ENCODE peak calls at places on chromosomes 16 and 17, in seven cellular contexts. G is gastrocnemius medialis, B is adrenal gland, S is esophagus muscularis mucosa, F is body of pancreas, D is A549, U is osteoblast. P is an unnamed sample.

GRCh38 chr16:75044800-75045361 is 46.1 kb downstream of the ZNRF1 start:
- DNase-seq in G (peak), B (peak), S (no peak), F (no peak), D (no peak), U (no peak), P (no peak)

GRCh38 chr17:60525624-60526514 is at the start of gene APPBP2:
- DNase-seq in G (peak), B (peak), S (peak), F (peak), D (peak), U (peak), P (peak)

GRCh38 chr17:66527335-66527734 is 224.9 kb downstream of the PRKCA start:
- DNase-seq in G (no peak), B (no peak), S (no peak), F (no peak), D (no peak), U (no peak), P (peak)

GRCh38 chr16:22229881-22230280 is 23.8 kb downstream of the EEF2K start:
- DNase-seq in G (no peak), B (no peak), S (no peak), F (no peak), D (no peak), U (no peak), P (no peak)

GRCh38 chr17:58370309-58370708 is 18.3 kb upstream of the SUPT4H1 start:
- DNase-seq in G (no peak), B (no peak), S (no peak), F (no peak), D (no peak), U (peak), P (no peak)

GRCh38 chr17:4008082-4008435 is 43.8 kb upstream of the ATP2A3 start:
- DNase-seq in G (no peak), B (no peak), S (no peak), F (no peak), D (no peak), U (peak), P (no peak)

GRCh38 chr16:85084841-85085535 is 27.3 kb downstream of the CIBAR2 start:
- DNase-seq in G (no peak), B (no peak), S (no peak), F (no peak), D (no peak), U (peak), P (no peak)

GRCh38 chr17:350706-351435 is 1.7 kb downstream of the RPH3AL start:
- DNase-seq in G (peak), B (peak), S (peak), F (peak), D (peak), U (peak), P (no peak)

GRCh38 chr17:39538875-39539274 is 68.8 kb downstream of the NEUROD2 start:
- DNase-seq in G (no peak), B (no peak), S (no peak), F (no peak), D (no peak), U (peak), P (no peak)

GRCh38 chr16:4768549-4769305 is 1.8 kb upstream of the ZNF500 start:
- DNase-seq in G (peak), B (peak), S (peak), F (peak), D (peak), U (peak), P (peak)

GRCh38 chr16:4402439-4403132 is 13.8 kb downstream of the CORO7 start:
- DNase-seq in G (peak), B (peak), S (no peak), F (peak), D (peak), U (peak), P (peak)

GRCh38 chr17:41532947-41533570 is 5.0 kb upstream of the KRT19 start:
- DNase-seq in G (no peak), B (no peak), S (no peak), F (no peak), D (no peak), U (no peak), P (no peak)

GRCh38 chr16:68086336-68086821 is 1.2 kb downstream of the NFATC3 start:
- DNase-seq in G (no peak), B (no peak), S (no peak), F (no peak), D (peak), U (peak), P (peak)

GRCh38 chr17:36932383-36933173 is 4.7 kb upstream of the LHX1 start:
- DNase-seq in G (no peak), B (no peak), S (no peak), F (no peak), D (no peak), U (peak), P (no peak)

GRCh38 chr17:42775534-42776098 is 2.4 kb downstream of the VPS25 start:
- DNase-seq in G (no peak), B (no peak), S (no peak), F (no peak), D (no peak), U (peak), P (no peak)

GRCh38 chr17:82121246-82121645 is 23.2 kb upstream of the FASN start:
- DNase-seq in G (no peak), B (no peak), S (no peak), F (no peak), D (no peak), U (no peak), P (no peak)

GRCh38 chr17:32185875-32186274 is 43.6 kb downstream of the RHOT1 start:
- DNase-seq in G (no peak), B (no peak), S (no peak), F (no peak), D (no peak), U (no peak), P (no peak)

GRCh38 chr17:3447625-3448024 is 14.0 kb upstream of the OR1E2 start:
- DNase-seq in G (no peak), B (no peak), S (no peak), F (no peak), D (no peak), U (no peak), P (peak)

GRCh38 chr17:81959362-81960129 is 1.4 kb downstream of the NOTUM start:
- DNase-seq in G (no peak), B (peak), S (no peak), F (peak), D (peak), U (peak), P (no peak)

GRCh38 chr16:3949287-3949686 is 68.8 kb upstream of the CREBBP start:
- DNase-seq in G (no peak), B (no peak), S (no peak), F (no peak), D (no peak), U (peak), P (peak)

GRCh38 chr16:18836702-18837101 is 35.4 kb upstream of the ARL6IP1 start:
- DNase-seq in G (no peak), B (no peak), S (no peak), F (no peak), D (no peak), U (no peak), P (no peak)

GRCh38 chr17:19003966-19004600 is 481 bp downstream of the FAM83G start:
- DNase-seq in G (no peak), B (peak), S (no peak), F (peak), D (peak), U (peak), P (no peak)

GRCh38 chr17:81166033-81166472 is at the start of gene AATK:
- DNase-seq in G (no peak), B (no peak), S (no peak), F (no peak), D (no peak), U (no peak), P (no peak)

GRCh38 chr17:17542906-17543635 is 46.9 kb upstream of the RASD1 start:
- DNase-seq in G (no peak), B (no peak), S (no peak), F (peak), D (no peak), U (no peak), P (no peak)

GRCh38 chr17:17546399-17547185 is 44.9 kb downstream of the PEMT start:
- DNase-seq in G (no peak), B (no peak), S (no peak), F (no peak), D (no peak), U (no peak), P (no peak)

GRCh38 chr17:17547210-17547764 is 44.2 kb downstream of the PEMT start:
- DNase-seq in G (no peak), B (no peak), S (no peak), F (no peak), D (no peak), U (no peak), P (no peak)

GRCh38 chr17:17545984-17546383 is 45.5 kb downstream of the PEMT start:
- DNase-seq in G (no peak), B (no peak), S (no peak), F (no peak), D (no peak), U (no peak), P (no peak)

GRCh38 chr17:17545031-17545820 is 46.3 kb downstream of the PEMT start:
- DNase-seq in G (no peak), B (no peak), S (no peak), F (no peak), D (no peak), U (peak), P (no peak)
- H3K27ac ChIP-seq in G (no peak), B (no peak), S (no peak), F (no peak), D (no peak), U (no peak), P (no peak)

GRCh38 chr17:78316115-78316866 is 43.6 kb downstream of the SOCS3 start:
- DNase-seq in G (no peak), B (no peak), S (no peak), F (no peak), D (peak), U (peak), P (no peak)
- H3K27ac ChIP-seq in G (peak), B (no peak), S (peak), F (peak), D (peak), U (peak), P (peak)

DNA sequence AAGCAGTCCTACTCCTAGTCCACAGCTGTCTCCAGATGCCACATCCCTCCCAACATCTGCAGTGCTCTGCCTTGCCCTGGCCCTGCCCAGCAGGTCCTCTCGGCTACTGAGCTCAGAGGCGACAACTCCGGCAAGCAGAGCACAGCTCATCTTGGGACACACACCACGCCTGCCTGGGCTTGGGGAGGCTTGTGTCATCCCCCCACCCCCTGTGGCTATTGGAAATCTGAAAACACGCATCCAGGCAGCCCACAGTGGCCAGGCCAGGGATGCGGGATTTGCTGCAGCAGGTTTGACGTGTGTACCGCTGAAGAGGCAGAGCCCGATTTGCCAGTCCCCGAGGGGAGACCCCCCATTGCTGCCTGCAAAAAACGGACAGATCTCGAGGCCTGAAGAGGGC is 25.4 kb downstream of the MXRA7 start:
- DNase-seq in G (no peak), B (no peak), S (no peak), F (no peak), D (no peak), U (no peak), P (no peak)
- H3K27ac ChIP-seq in G (no peak), B (no peak), S (peak), F (no peak), D (no peak), U (no peak), P (no peak)

GRCh38 chr17:27535178-27535928 is 79.1 kb downstream of the KSR1 start:
- DNase-seq in G (no peak), B (no peak), S (no peak), F (no peak), D (no peak), U (no peak), P (no peak)
- H3K27ac ChIP-seq in G (no peak), B (no peak), S (no peak), F (peak), D (peak), U (no peak), P (no peak)

DNA sequence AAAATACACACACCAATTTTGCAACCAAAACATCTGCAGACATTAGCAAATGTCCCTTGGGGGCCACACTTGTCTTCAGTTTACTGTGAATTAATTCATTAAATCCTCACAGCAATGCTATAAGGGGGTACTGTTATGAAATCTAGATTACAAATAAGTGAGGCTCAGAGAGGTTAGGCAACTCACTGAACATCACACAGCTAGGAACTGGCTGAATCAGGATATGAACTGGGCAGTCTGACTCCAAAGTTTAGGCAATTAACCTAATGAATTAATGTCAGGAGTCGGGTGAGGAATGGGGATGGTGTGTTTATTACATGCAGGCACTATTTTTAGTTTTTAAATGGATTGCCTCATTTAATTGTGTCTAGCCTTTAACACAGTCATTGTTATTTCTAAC is 305.7 kb upstream of the XYLT1 start:
- DNase-seq in G (no peak), B (no peak), S (no peak), F (no peak), D (no peak), U (no peak), P (no peak)
- H3K27ac ChIP-seq in G (no peak), B (no peak), S (no peak), F (no peak), D (no peak), U (no peak), P (no peak)

DNA sequence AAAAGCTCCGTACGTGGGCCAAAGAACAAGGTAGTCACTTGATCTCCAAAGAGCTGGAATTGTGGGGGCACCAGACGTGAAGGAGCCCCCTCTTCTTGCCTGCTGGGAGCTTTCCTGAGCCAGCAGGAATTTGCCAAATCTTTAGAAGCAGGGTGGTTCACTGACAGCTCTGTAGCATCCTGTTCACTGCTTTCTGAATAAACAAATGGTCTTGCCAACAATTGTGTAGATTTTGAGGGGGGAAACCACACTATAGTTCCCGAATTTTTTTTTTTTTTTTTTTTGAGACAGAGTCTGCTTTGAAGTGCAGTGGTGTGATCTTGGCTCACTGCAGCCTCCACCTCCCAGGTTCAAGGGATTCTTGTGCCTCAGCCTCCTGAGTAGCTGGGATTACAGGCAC is 7.1 kb upstream of the TMIGD1 start:
- DNase-seq in G (no peak), B (no peak), S (no peak), F (no peak), D (no peak), U (no peak), P (no peak)
- H3K27ac ChIP-seq in G (peak), B (no peak), S (peak), F (peak), D (peak), U (peak), P (no peak)

DNA sequence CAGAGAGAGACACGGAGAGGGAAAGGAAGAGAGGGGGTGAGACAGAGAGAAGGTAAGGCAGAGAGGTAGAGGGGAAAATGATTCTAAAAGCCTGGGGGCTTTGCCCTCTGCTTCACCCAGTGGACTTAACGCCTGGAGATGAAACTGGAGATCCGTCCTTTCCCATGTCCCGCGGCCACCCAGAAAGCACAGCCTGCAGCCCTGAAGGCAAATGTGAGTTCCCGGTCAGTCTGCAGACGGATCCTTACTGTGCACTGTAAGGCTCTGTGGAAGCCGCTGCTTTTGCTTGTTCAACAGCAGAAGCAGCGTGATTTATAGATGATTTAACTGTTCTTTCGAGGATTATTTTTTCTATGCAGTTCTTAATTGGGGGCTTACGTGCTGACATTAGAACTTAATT is 290.4 kb downstream of the FOXL1 start:
- DNase-seq in G (no peak), B (no peak), S (no peak), F (no peak), D (no peak), U (no peak), P (peak)
- H3K27ac ChIP-seq in G (no peak), B (no peak), S (no peak), F (no peak), D (no peak), U (no peak), P (peak)

GRCh38 chr16:1323296-1324239 is 9.9 kb upstream of the BAIAP3 start:
- DNase-seq in G (no peak), B (no peak), S (no peak), F (no peak), D (no peak), U (no peak), P (no peak)
- H3K27ac ChIP-seq in G (no peak), B (no peak), S (no peak), F (no peak), D (no peak), U (no peak), P (no peak)

P was measured in SJCRH30.